ENCODE peak calls at places on chromosomes 4 and X, in four cellular contexts. D, M, R and P are unnamed samples.

GRCh38 chr4:182179751-182180150 is 63.5 kb upstream of the TENM3 start:
- DNase-seq in D (no peak), M (no peak), R (no peak), P (no peak)

GRCh38 chrX:31546130-31546529 is 474.3 kb upstream of the FTHL17 start:
- DNase-seq in D (no peak), M (no peak), R (no peak), P (no peak)

GRCh38 chrX:3522016-3522690 is 175.7 kb upstream of the MXRA5 start:
- DNase-seq in D (no peak), M (no peak), R (no peak), P (no peak)

GRCh38 chr4:90121961-90122748 is 5.0 kb upstream of the CCSER1 start:
- DNase-seq in D (no peak), M (no peak), R (no peak), P (no peak)

GRCh38 chr4:130689182-130689581 is 1593.2 kb downstream of the C4orf33 start:
- DNase-seq in D (no peak), M (no peak), R (no peak), P (no peak)

GRCh38 chrX:105837227-105837626 is 14.9 kb downstream of the NRK start:
- DNase-seq in D (no peak), M (no peak), R (no peak), P (no peak)

GRCh38 chr4:144504853-144505252 is 141.1 kb upstream of the HHIP start:
- DNase-seq in D (no peak), M (no peak), R (no peak), P (no peak)

GRCh38 chr4:141711211-141711610 is 74.8 kb downstream of the IL15 start:
- DNase-seq in D (no peak), M (no peak), R (no peak), P (no peak)

GRCh38 chrX:48937065-48937907 is 18.5 kb upstream of the PIM2 start:
- DNase-seq in D (peak), M (no peak), R (no peak), P (peak)

GRCh38 chr4:14269824-14270223 is 642.3 kb upstream of the BOD1L1 start:
- DNase-seq in D (no peak), M (no peak), R (no peak), P (no peak)

GRCh38 chrX:111124418-111124817 is 28.4 kb downstream of the PAK3 start:
- DNase-seq in D (no peak), M (no peak), R (no peak), P (no peak)

GRCh38 chrX:13902406-13902805 is 85.5 kb upstream of the GPM6B start:
- DNase-seq in D (no peak), M (no peak), R (no peak), P (no peak)

GRCh38 chrX:34884693-34885277 is 57.8 kb upstream of the FAM47B start:
- DNase-seq in D (no peak), M (no peak), R (no peak), P (no peak)

GRCh38 chr4:183362916-183363542 is 40.8 kb upstream of the CLDN24 start:
- DNase-seq in D (no peak), M (peak), R (peak), P (peak)

GRCh38 chr4:152100378-152101201 is 339.8 kb upstream of the GATB start:
- DNase-seq in D (no peak), M (no peak), R (peak), P (no peak)

GRCh38 chr4:8328866-8329559 is 59.5 kb downstream of the HTRA3 start:
- DNase-seq in D (no peak), M (no peak), R (no peak), P (no peak)

GRCh38 chr4:10031663-10032590 is 10.6 kb upstream of the SLC2A9 start:
- DNase-seq in D (no peak), M (no peak), R (no peak), P (no peak)

GRCh38 chrX:48802089-48802812 is 384 bp downstream of the HDAC6 start:
- DNase-seq in D (peak), M (peak), R (peak), P (peak)

GRCh38 chrX:108022491-108023089 is 22.3 kb upstream of the VSIG1 start:
- DNase-seq in D (no peak), M (no peak), R (no peak), P (no peak)
- TF ChIP-seq ATF3 in D (no peak), M (no peak), R (no peak), P (no peak)

GRCh38 chrX:9164535-9165425 is 130.9 kb upstream of the FAM9B start:
- DNase-seq in D (no peak), M (no peak), R (no peak), P (no peak)

GRCh38 chrX:9166566-9166909 is 132.6 kb upstream of the FAM9B start:
- DNase-seq in D (no peak), M (no peak), R (no peak), P (no peak)

GRCh38 chrX:9163153-9163790 is 129.3 kb upstream of the FAM9B start:
- DNase-seq in D (no peak), M (no peak), R (no peak), P (no peak)

GRCh38 chrX:9164086-9164485 is 130.2 kb upstream of the FAM9B start:
- DNase-seq in D (no peak), M (no peak), R (no peak), P (no peak)

GRCh38 chrX:9160698-9161329 is 126.9 kb upstream of the FAM9B start:
- DNase-seq in D (no peak), M (no peak), R (no peak), P (no peak)
- TF ChIP-seq ATF3 in D (no peak), M (no peak), R (no peak), P (no peak)

DNA sequence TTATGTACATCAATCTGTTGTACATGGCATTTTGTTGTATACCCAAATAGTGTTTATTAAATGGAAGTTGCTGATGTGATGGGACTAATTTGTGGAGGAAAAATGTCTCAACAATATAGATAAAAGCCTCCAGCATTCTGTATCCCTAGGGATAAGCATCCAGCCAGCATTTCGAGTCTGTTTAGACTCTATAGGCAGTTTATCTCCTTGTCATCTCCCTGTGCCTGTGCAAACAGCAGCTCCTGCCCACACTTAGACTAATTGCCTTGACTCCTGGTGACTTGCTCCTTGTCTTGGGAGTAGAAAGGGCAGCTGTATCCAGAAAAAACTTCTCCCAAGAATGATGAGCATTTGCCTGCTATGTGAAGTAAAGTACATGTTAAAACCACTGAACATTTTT is 83.8 kb downstream of the DOCK11 start:
- DNase-seq in D (no peak), M (no peak), R (no peak), P (no peak)
- TF ChIP-seq ATF3 in D (no peak), M (no peak), R (no peak), P (no peak)

GRCh38 chr4:109672173-109672572 is 31.1 kb downstream of the CASP6 start:
- DNase-seq in D (no peak), M (no peak), R (no peak), P (no peak)

GRCh38 chr4:109671350-109671749 is 31.9 kb downstream of the CASP6 start:
- DNase-seq in D (no peak), M (no peak), R (no peak), P (no peak)

GRCh38 chr4:109675181-109675580 is 28.1 kb downstream of the CASP6 start:
- DNase-seq in D (no peak), M (no peak), R (no peak), P (no peak)

GRCh38 chr4:109675843-109676242 is 27.4 kb downstream of the CASP6 start:
- DNase-seq in D (no peak), M (no peak), R (no peak), P (no peak)

GRCh38 chr4:109673303-109673702 is 29.9 kb downstream of the CASP6 start:
- DNase-seq in D (no peak), M (no peak), R (no peak), P (no peak)
- TF ChIP-seq ATF3 in D (no peak), M (no peak), R (no peak), P (no peak)